ENCODE peak calls at places on chromosomes 3 and 15, in six cellular contexts. H is IMR-90, U is mesendoderm, I is H9, V is mesenchymal stem cell, M is H1. W is an unnamed sample.

GRCh38 chr3:11610044-11610671 is 33.6 kb downstream of the VGLL4 start:
- DNase-seq in I (no peak), U (no peak), H (peak; percentile 65), M (no peak), V (no peak), W (no peak)

GRCh38 chr3:97772926-97773325 is 8.4 kb downstream of the ARL6 start:
- DNase-seq in U (no peak), H (no peak), V (no peak), M (no peak), I (no peak), W (no peak)

GRCh38 chr3:62875103-62876002 is at the start of gene CADPS:
- DNase-seq in U (peak; percentile 86), H (no peak), M (peak; percentile 71), V (no peak), I (peak; percentile 60), W (no peak)

GRCh38 chr15:71761649-71762048 is 48.7 kb upstream of the NR2E3 start:
- DNase-seq in H (peak; percentile 92), M (no peak), U (peak; percentile 17), I (no peak), V (peak; percentile 82), W (no peak)

GRCh38 chr15:25509697-25510096 is 70.9 kb upstream of the UBE3A start:
- DNase-seq in M (no peak), U (no peak), H (no peak), I (no peak), V (no peak), W (no peak)

GRCh38 chr3:126548556-126549466 is 9.9 kb downstream of the C3orf22 start:
- DNase-seq in I (peak; percentile 51), H (no peak), U (peak; percentile 25), V (no peak), M (peak; percentile 49), W (no peak)

GRCh38 chr15:101373580-101373979 is 78.5 kb upstream of the SNRPA1 start:
- DNase-seq in M (no peak), V (no peak), H (no peak), U (no peak), I (no peak), W (no peak)

GRCh38 chr15:66876423-66876730 is 174.3 kb downstream of the SMAD6 start:
- DNase-seq in H (no peak), I (no peak), U (peak; percentile 32), M (no peak), V (no peak), W (no peak)

GRCh38 chr3:172666181-172666872 is 44.5 kb downstream of the NCEH1 start:
- DNase-seq in I (no peak), V (peak; percentile 22), M (no peak), U (peak; percentile 40), H (no peak), W (no peak)

GRCh38 chr3:30232142-30232541 is 374.3 kb upstream of the TGFBR2 start:
- DNase-seq in I (no peak), U (no peak), M (no peak), V (peak; percentile 89), H (peak; percentile 73), W (no peak)

GRCh38 chr15:40344631-40345120 is 3.9 kb upstream of the CCDC9B start:
- DNase-seq in V (peak; percentile 75), I (peak; percentile 77), M (peak; percentile 83), U (peak; percentile 60), H (peak; percentile 69), W (no peak)

GRCh38 chr3:52458031-52458760 is 2.8 kb downstream of the NISCH start:
- DNase-seq in I (no peak), V (no peak), U (no peak), H (no peak), M (no peak), W (no peak)

GRCh38 chr3:181329024-181329423 is 339.5 kb upstream of the DNAJC19 start:
- DNase-seq in V (no peak), I (no peak), U (no peak), H (no peak), M (no peak), W (no peak)

GRCh38 chr3:110521019-110521418 is 550.6 kb upstream of the NECTIN3 start:
- DNase-seq in I (no peak), U (no peak), H (peak; percentile 98), V (peak; percentile 88), M (no peak), W (no peak)

GRCh38 chr15:101122806-101123205 is 129.0 kb downstream of the CHSY1 start:
- DNase-seq in U (no peak), I (no peak), V (no peak), H (no peak), M (no peak), W (no peak)

GRCh38 chr3:144708437-144708836 is 736.8 kb downstream of the DIPK2A start:
- DNase-seq in U (no peak), I (no peak), M (no peak), V (no peak), H (no peak), W (no peak)

GRCh38 chr3:183927059-183927458 is 42.4 kb upstream of the PARL start:
- DNase-seq in U (no peak), H (no peak), M (no peak), V (no peak), I (no peak), W (no peak)

GRCh38 chr3:196192036-196193001 is 18.9 kb downstream of the ZDHHC19 start:
- DNase-seq in I (peak; percentile 68), V (no peak), H (no peak), U (peak; percentile 31), M (no peak), W (no peak)

GRCh38 chr3:45590822-45591546 is 3.6 kb upstream of the LIMD1 start:
- DNase-seq in V (no peak), M (no peak), I (no peak), U (no peak), H (no peak), W (no peak)

GRCh38 chr15:40927497-40928346 is 1.4 kb upstream of the DLL4 start:
- DNase-seq in H (no peak), U (no peak), I (no peak), V (no peak), M (no peak), W (no peak)

GRCh38 chr3:52774901-52775864 is 2.2 kb upstream of the ITIH1 start:
- DNase-seq in V (no peak), M (no peak), H (no peak), I (no peak), U (no peak), W (no peak)

GRCh38 chr15:98794211-98794610 is 145.9 kb downstream of the IGF1R start:
- DNase-seq in M (no peak), I (no peak), V (no peak), U (no peak), H (no peak), W (no peak)

GRCh38 chr15:78811825-78812183 is 540 bp upstream of the ADAMTS7 start:
- DNase-seq in V (no peak), H (no peak), M (no peak), U (no peak), I (no peak), W (no peak)

GRCh38 chr3:72139316-72139715 is 354.4 kb upstream of the PROK2 start:
- DNase-seq in H (no peak), I (no peak), M (no peak), U (no peak), V (no peak), W (no peak)

GRCh38 chr3:11335056-11335608 is 62.9 kb downstream of the ATG7 start:
- DNase-seq in M (no peak), H (peak; percentile 81), U (peak; percentile 62), I (no peak), V (peak; percentile 75), W (peak; percentile 17)

GRCh38 chr3:53131136-53131495 is 881 bp upstream of the RFT1 start:
- DNase-seq in H (no peak), V (no peak), U (peak; percentile 26), M (no peak), I (no peak), W (no peak)

GRCh38 chr15:50893976-50894375 is 14.5 kb upstream of the AP4E1 start:
- DNase-seq in U (no peak), V (no peak), M (no peak), I (no peak), H (no peak), W (no peak)

GRCh38 chr3:180548050-180548449 is 53.9 kb upstream of the TTC14 start:
- DNase-seq in V (no peak), M (no peak), H (no peak), I (no peak), U (no peak), W (no peak)

GRCh38 chr3:47715928-47716327 is 65.8 kb downstream of the SMARCC1 start:
- DNase-seq in I (no peak), M (no peak), H (peak; percentile 81), V (peak; percentile 56), U (no peak), W (no peak)

GRCh38 chr15:90142216-90143175 is 40.2 kb upstream of the IDH2 start:
- DNase-seq in U (no peak), I (no peak), H (no peak), V (no peak), M (no peak), W (no peak)

GRCh38 chr15:63043391-63044076 is 987 bp downstream of the TPM1 start:
- DNase-seq in I (no peak), M (no peak), H (no peak), V (peak; percentile 43), U (no peak), W (no peak)

DNA sequence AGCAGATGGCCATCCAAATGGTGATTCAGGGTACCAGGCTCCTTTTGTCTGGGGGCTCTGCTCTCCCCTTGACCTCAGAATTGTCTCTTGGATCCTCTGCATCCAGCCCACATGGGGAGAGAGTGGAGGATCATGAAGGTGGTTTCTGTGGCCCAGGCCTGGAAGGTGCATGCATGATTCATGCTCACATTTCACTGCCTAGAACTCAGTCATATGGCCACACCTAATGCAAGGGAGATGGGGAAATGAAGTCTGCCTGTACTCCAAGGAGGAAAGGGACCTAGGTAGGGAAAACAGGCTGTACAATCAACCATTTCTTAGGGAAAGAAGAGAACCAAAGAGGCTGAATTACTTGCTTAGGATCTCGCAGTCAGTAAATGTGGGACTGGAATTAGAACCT is 15.1 kb downstream of the HRG start:
- DNase-seq in I (no peak), V (no peak), H (no peak), U (no peak), M (no peak), W (no peak)
- H2BK120ac ChIP-seq in I (no peak overlapping the region), V (no peak overlapping the region), H (no peak overlapping the region), U (no peak overlapping the region), M (no peak overlapping the region), W (no peak overlapping the region)

GRCh38 chr3:80668600-80669281 is 900.9 kb upstream of the ROBO1 start:
- DNase-seq in U (no peak), I (no peak), H (no peak), V (no peak), M (no peak), W (no peak)
- H2BK15ac ChIP-seq in U (no peak overlapping the region), I (no peak overlapping the region), H (no peak overlapping the region), V (no peak overlapping the region), M (no peak overlapping the region), W (no peak overlapping the region)

DNA sequence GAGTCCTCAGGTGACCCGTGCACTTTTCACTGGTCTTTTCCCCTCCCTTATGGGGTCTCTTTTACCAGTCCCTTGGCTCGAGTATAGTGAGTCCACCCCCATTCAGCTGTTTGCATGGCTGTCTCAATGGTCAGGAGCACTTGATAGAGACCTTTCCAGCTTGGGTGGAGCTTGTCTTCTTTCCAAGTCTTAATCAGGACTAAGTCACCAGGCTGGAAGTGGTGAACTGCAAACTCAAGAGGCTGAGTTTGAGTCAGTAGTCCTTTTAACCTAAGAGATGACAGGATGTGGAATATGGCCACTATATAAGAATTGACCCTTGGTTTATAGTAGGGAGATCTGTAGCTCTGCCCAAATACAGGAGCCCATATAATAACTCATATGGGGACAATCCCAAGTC is 279.7 kb downstream of the PYDC2 start:
- DNase-seq in H (no peak), V (no peak), I (no peak), U (no peak), M (no peak), W (no peak)
- H3K27ac ChIP-seq in H (no peak overlapping the region), V (no peak overlapping the region), I (no peak overlapping the region), U (no peak overlapping the region), M (no peak overlapping the region), W (no peak overlapping the region)

GRCh38 chr15:74528876-74529275 is 12.1 kb upstream of the ARID3B start:
- DNase-seq in M (no peak), H (no peak), U (no peak), I (no peak), V (no peak), W (no peak)
- H2BK120ac ChIP-seq in M (no peak overlapping the region), H (no peak overlapping the region), U (no peak overlapping the region), I (no peak overlapping the region), V (no peak overlapping the region), W (no peak overlapping the region)